ENCODE peak calls at places on chromosomes 2 and 18, in ten cellular contexts. U is lower lobe of right lung, Y is prostate gland, R is WTC11, I is AG10803, D is sigmoid colon, L is GM20000, X is mesothelial cell of epicardium, A is cardiac muscle cell, K is PC-3. G is an unnamed sample.

GRCh38 chr2:140786585-140786984 is 1344.2 kb downstream of the LRP1B start:
- DNase-seq in U (no peak), Y (no peak), R (no peak), I (no peak), D (no peak), L (no peak), X (no peak), A (peak), K (no peak), G (no peak)

GRCh38 chr2:218075975-218076811 is 7.1 kb downstream of the RUFY4 start:
- DNase-seq in U (no peak), Y (no peak), R (peak), I (no peak), D (no peak), L (no peak), X (no peak), A (no peak), K (no peak), G (no peak)

GRCh38 chr2:96103906-96104861 is 12.2 kb downstream of the ADRA2B start:
- DNase-seq in U (peak), Y (no peak), R (peak), I (no peak), D (peak), L (no peak), X (no peak), A (peak), K (no peak), G (no peak)

GRCh38 chr2:112730791-112731190 is 10.0 kb downstream of the NT5DC4 start:
- DNase-seq in U (no peak), Y (no peak), R (no peak), I (no peak), D (no peak), L (no peak), X (no peak), A (no peak), K (no peak), G (no peak)

GRCh38 chr2:226524381-226524843 is 275.2 kb downstream of the IRS1 start:
- DNase-seq in U (no peak), Y (no peak), R (no peak), I (peak), D (no peak), L (no peak), X (no peak), A (no peak), K (no peak), G (no peak)

GRCh38 chr18:4181882-4182568 is 273.1 kb downstream of the DLGAP1 start:
- DNase-seq in U (no peak), Y (no peak), R (peak), I (no peak), D (no peak), L (no peak), X (no peak), A (peak), K (no peak), G (no peak)

GRCh38 chr18:36153203-36153602 is 23.5 kb downstream of the ELP2 start:
- DNase-seq in U (no peak), Y (no peak), R (no peak), I (peak), D (no peak), L (no peak), X (no peak), A (no peak), K (no peak), G (no peak)

GRCh38 chr2:235542728-235543125 is 48.9 kb downstream of the AGAP1 start:
- DNase-seq in U (no peak), Y (peak), R (peak), I (no peak), D (no peak), L (no peak), X (no peak), A (no peak), K (peak), G (no peak)

GRCh38 chr18:14089781-14090180 is 42.5 kb downstream of the ZNF519 start:
- DNase-seq in U (no peak), Y (peak), R (no peak), I (peak), D (no peak), L (no peak), X (no peak), A (no peak), K (peak), G (no peak)

GRCh38 chr18:23200751-23201150 is 65.5 kb downstream of the CABLES1 start:
- DNase-seq in U (no peak), Y (no peak), R (no peak), I (no peak), D (no peak), L (no peak), X (no peak), A (no peak), K (no peak), G (no peak)

GRCh38 chr2:216343221-216343985 is 28.9 kb downstream of the MARCHF4 start:
- DNase-seq in U (no peak), Y (no peak), R (no peak), I (peak), D (no peak), L (no peak), X (no peak), A (no peak), K (no peak), G (no peak)

GRCh38 chr2:36246320-36246990 is 109.1 kb upstream of the CRIM1 start:
- DNase-seq in U (no peak), Y (no peak), R (no peak), I (no peak), D (no peak), L (peak), X (no peak), A (no peak), K (no peak), G (no peak)

GRCh38 chr2:71959494-71959893 is 188.2 kb downstream of the CYP26B1 start:
- DNase-seq in U (no peak), Y (no peak), R (no peak), I (no peak), D (no peak), L (no peak), X (no peak), A (no peak), K (no peak), G (no peak)

GRCh38 chr18:34330308-34330707 is 105.6 kb upstream of the NOL4 start:
- DNase-seq in U (no peak), Y (no peak), R (no peak), I (no peak), D (no peak), L (no peak), X (no peak), A (no peak), K (peak), G (no peak)

GRCh38 chr2:62406573-62407043 is 99.4 kb downstream of the TMEM17 start:
- DNase-seq in U (no peak), Y (no peak), R (no peak), I (no peak), D (no peak), L (no peak), X (no peak), A (no peak), K (no peak), G (no peak)

GRCh38 chr2:3490191-3491158 is 28.9 kb downstream of the ADI1 start:
- DNase-seq in U (peak), Y (no peak), R (no peak), I (no peak), D (peak), L (no peak), X (no peak), A (no peak), K (no peak), G (peak)

GRCh38 chr18:27844416-27844792 is 332.5 kb downstream of the CDH2 start:
- DNase-seq in U (no peak), Y (no peak), R (no peak), I (peak), D (no peak), L (no peak), X (no peak), A (no peak), K (peak), G (no peak)

GRCh38 chr2:166128156-166128505 is 311 bp upstream of the SCN1A start:
- DNase-seq in U (no peak), Y (no peak), R (no peak), I (no peak), D (no peak), L (no peak), X (no peak), A (no peak), K (no peak), G (no peak)

GRCh38 chr2:166126014-166126639 is 1.7 kb downstream of the SCN1A start:
- DNase-seq in U (peak), Y (no peak), R (no peak), I (peak), D (no peak), L (no peak), X (no peak), A (no peak), K (no peak), G (no peak)

GRCh38 chr2:166125557-166125956 is 2.3 kb downstream of the SCN1A start:
- DNase-seq in U (no peak), Y (no peak), R (no peak), I (no peak), D (no peak), L (no peak), X (no peak), A (no peak), K (no peak), G (no peak)

GRCh38 chr2:166127217-166128155 is at the start of gene SCN1A:
- DNase-seq in U (no peak), Y (no peak), R (no peak), I (peak), D (no peak), L (peak), X (no peak), A (peak), K (peak), G (no peak)
- TF ChIP-seq CTCF in U (peak), Y (peak), R (peak), I (peak), D (peak), L (no peak), X (peak), A (peak), K (peak), G (peak)

GRCh38 chr18:29378739-29379138 is 1201.8 kb upstream of the CDH2 start:
- DNase-seq in U (no peak), Y (no peak), R (no peak), I (no peak), D (no peak), L (no peak), X (no peak), A (no peak), K (peak), G (no peak)

GRCh38 chr18:29373000-29373399 is 1196.1 kb upstream of the CDH2 start:
- DNase-seq in U (no peak), Y (no peak), R (no peak), I (no peak), D (no peak), L (no peak), X (no peak), A (no peak), K (no peak), G (no peak)

DNA sequence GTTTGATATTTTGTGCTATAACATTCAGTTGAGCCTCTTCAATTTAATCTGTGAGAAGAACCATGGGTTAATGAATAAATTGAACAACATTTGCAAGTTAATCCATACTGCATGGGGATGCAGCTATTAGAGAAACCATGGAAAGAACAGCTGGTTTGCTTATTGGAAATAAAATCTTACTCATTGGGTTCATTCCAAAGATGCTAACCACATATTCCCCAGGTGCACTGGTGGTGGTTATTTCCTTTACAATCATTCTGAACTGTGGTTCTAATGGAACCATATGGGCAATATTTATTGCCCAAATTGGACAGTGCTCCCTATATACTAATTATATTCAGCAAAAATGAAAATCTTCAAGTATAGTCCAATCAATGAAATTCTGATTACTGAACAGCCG is 1200.4 kb upstream of the CDH2 start:
- DNase-seq in U (no peak), Y (no peak), R (no peak), I (no peak), D (no peak), L (no peak), X (no peak), A (no peak), K (peak), G (no peak)
- TF ChIP-seq CTCF in U (no peak), Y (no peak), R (no peak), I (no peak), D (no peak), L (no peak), X (no peak), A (no peak), K (no peak), G (no peak)

GRCh38 chr2:212193803-212194202 is 344.8 kb downstream of the ERBB4 start:
- DNase-seq in U (no peak), Y (no peak), R (no peak), I (no peak), D (no peak), L (no peak), X (no peak), A (no peak), K (no peak), G (no peak)
- TF ChIP-seq CTCF in U (no peak), Y (no peak), R (no peak), I (no peak), D (no peak), L (no peak), X (no peak), A (no peak), K (no peak), G (no peak)

GRCh38 chr2:144331652-144332355 is 188.1 kb downstream of the ZEB2 start:
- DNase-seq in U (peak), Y (peak), R (peak), I (no peak), D (peak), L (no peak), X (no peak), A (no peak), K (no peak), G (peak)
- TF ChIP-seq CTCF in U (peak), Y (no peak), R (no peak), I (peak), D (peak), L (no peak), X (no peak), A (peak), K (peak), G (peak)

DNA sequence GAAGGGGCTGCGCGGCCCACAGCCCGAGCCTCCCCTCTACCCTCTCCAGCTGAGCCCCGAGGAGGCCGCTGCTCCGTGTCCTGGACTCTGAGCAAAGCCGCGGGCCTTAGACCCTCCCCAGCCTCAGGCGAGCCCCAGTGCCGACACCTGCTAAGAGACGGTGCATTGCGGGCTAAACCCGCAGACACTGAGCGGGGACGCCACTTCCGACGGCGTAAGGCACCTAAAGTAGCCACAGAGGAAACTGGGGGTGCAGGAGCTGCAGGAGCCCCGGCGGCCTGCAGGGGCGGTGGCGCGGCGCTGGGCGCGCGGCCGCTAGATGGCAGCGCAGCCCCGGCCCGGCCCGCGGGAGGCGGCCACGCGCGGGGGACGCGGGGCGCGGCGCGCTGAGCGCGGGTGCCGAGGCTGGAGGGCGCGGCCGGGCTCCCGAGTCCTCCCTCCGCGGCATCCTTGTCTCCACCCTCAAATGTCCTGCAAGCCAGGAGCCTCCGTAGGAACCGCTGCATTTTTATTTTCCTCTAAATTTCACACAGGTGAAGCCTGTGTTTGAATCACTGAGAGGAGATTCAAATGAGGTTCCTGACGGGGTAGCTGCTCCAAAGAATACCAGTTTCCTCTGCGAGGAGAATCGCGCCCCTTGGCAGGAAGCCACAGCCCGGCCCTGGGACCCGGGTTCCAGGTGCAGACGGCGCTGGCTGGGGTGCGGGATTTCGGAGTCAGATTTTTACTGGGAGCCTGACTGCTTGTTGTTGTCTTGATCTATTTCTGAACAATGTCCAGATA is 650.5 kb downstream of the GALR1 start:
- DNase-seq in U (no peak), Y (no peak), R (peak), I (peak), D (no peak), L (peak), X (peak), A (peak), K (peak), G (no peak)
- TF ChIP-seq CTCF in U (peak), Y (peak), R (peak), I (peak), D (peak), L (peak), X (peak), A (peak), K (peak), G (peak)

GRCh38 chr18:11511434-11512095 is 97.8 kb upstream of the SLC35G4 start:
- DNase-seq in U (no peak), Y (no peak), R (no peak), I (no peak), D (no peak), L (peak), X (no peak), A (no peak), K (no peak), G (no peak)

GRCh38 chr18:11514267-11514666 is 95.1 kb upstream of the SLC35G4 start:
- DNase-seq in U (no peak), Y (no peak), R (no peak), I (peak), D (no peak), L (no peak), X (no peak), A (no peak), K (no peak), G (no peak)

GRCh38 chr18:11516988-11517630 is 92.3 kb upstream of the SLC35G4 start:
- DNase-seq in U (no peak), Y (no peak), R (no peak), I (peak), D (no peak), L (no peak), X (no peak), A (no peak), K (no peak), G (no peak)

GRCh38 chr18:11506871-11507270 is 102.5 kb upstream of the SLC35G4 start:
- DNase-seq in U (no peak), Y (no peak), R (no peak), I (no peak), D (no peak), L (no peak), X (no peak), A (no peak), K (no peak), G (no peak)

GRCh38 chr18:11512096-11513030 is 97.0 kb upstream of the SLC35G4 start:
- DNase-seq in U (no peak), Y (no peak), R (no peak), I (peak), D (no peak), L (no peak), X (no peak), A (no peak), K (peak), G (no peak)
- TF ChIP-seq CTCF in U (no peak), Y (no peak), R (no peak), I (peak), D (no peak), L (no peak), X (no peak), A (peak), K (peak), G (peak)

GRCh38 chr2:31079665-31080064 is 58.6 kb downstream of the GALNT14 start:
- DNase-seq in U (no peak), Y (no peak), R (peak), I (no peak), D (no peak), L (no peak), X (no peak), A (peak), K (no peak), G (no peak)
- TF ChIP-seq CTCF in U (no peak), Y (no peak), R (peak), I (no peak), D (no peak), L (no peak), X (no peak), A (no peak), K (peak), G (peak)

DNA sequence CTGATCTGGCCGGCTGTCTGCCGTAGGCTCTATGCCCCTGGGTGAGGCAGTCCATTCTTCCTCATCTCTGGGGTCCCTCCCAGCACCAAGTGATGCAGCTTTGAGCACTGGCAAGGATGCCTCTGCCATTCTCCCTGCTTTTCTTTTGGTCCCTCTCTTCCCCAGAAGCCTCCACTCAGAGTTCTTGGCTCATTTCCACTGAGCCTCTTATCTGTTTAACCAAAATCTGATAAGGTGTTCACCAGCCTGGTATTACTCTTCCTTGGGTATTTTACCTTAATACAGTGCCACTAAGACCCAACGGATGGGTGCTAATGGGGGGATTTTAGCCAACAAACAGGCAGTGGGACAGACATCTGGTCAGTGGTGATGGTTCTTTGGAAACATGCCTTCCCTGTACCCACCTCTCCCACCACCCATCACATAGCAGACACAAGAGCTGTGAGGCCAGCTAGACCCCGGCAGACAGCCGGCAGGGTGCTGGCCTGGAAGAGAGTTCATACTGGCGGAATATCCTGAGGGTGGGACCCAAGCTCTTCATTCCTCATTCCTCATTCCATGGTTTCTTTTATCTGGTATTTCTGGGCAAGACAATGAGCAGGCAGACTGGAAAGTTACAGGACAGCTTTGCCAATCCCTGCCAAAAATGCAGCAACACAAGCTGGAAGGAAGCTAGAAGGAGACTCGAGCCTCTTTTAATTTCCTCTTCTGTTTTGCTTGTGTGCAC is 34.6 kb downstream of the ZBTB7C start:
- DNase-seq in U (no peak), Y (no peak), R (no peak), I (no peak), D (no peak), L (no peak), X (no peak), A (no peak), K (no peak), G (no peak)
- TF ChIP-seq CTCF in U (no peak), Y (no peak), R (no peak), I (no peak), D (no peak), L (no peak), X (no peak), A (no peak), K (no peak), G (no peak)

GRCh38 chr2:224169847-224170246 is 130.8 kb upstream of the SERPINE2 start:
- DNase-seq in U (no peak), Y (no peak), R (no peak), I (no peak), D (no peak), L (no peak), X (no peak), A (no peak), K (no peak), G (peak)

GRCh38 chr2:224162122-224162521 is 123.0 kb upstream of the SERPINE2 start:
- DNase-seq in U (no peak), Y (no peak), R (no peak), I (peak), D (no peak), L (no peak), X (no peak), A (no peak), K (peak), G (no peak)

GRCh38 chr2:224163573-224164307 is 124.7 kb upstream of the SERPINE2 start:
- DNase-seq in U (no peak), Y (no peak), R (no peak), I (peak), D (no peak), L (no peak), X (no peak), A (no peak), K (peak), G (no peak)

GRCh38 chr2:224166661-224167060 is 127.6 kb upstream of the SERPINE2 start:
- DNase-seq in U (no peak), Y (no peak), R (no peak), I (peak), D (no peak), L (no peak), X (no peak), A (no peak), K (no peak), G (no peak)

GRCh38 chr2:224165901-224166319 is 126.8 kb upstream of the SERPINE2 start:
- DNase-seq in U (no peak), Y (no peak), R (no peak), I (peak), D (no peak), L (no peak), X (no peak), A (no peak), K (peak), G (no peak)
- TF ChIP-seq CTCF in U (no peak), Y (no peak), R (no peak), I (no peak), D (no peak), L (no peak), X (no peak), A (no peak), K (no peak), G (no peak)

GRCh38 chr2:45236268-45236667 is 227.0 kb upstream of the SIX2 start:
- DNase-seq in U (no peak), Y (no peak), R (no peak), I (no peak), D (no peak), L (no peak), X (no peak), A (no peak), K (no peak), G (no peak)

GRCh38 chr2:45242161-45242741 is 233.0 kb upstream of the SIX2 start:
- DNase-seq in U (no peak), Y (no peak), R (no peak), I (peak), D (no peak), L (no peak), X (no peak), A (peak), K (no peak), G (no peak)

GRCh38 chr2:45241061-45241561 is 231.9 kb upstream of the SIX2 start:
- DNase-seq in U (no peak), Y (no peak), R (no peak), I (peak), D (no peak), L (no peak), X (no peak), A (no peak), K (peak), G (no peak)

GRCh38 chr2:45237128-45237527 is 227.9 kb upstream of the SIX2 start:
- DNase-seq in U (no peak), Y (no peak), R (no peak), I (no peak), D (no peak), L (no peak), X (no peak), A (no peak), K (no peak), G (no peak)

GRCh38 chr2:45237850-45238542 is 228.7 kb upstream of the SIX2 start:
- DNase-seq in U (no peak), Y (no peak), R (no peak), I (peak), D (no peak), L (no peak), X (no peak), A (no peak), K (peak), G (no peak)
- TF ChIP-seq CTCF in U (no peak), Y (no peak), R (no peak), I (peak), D (no peak), L (no peak), X (no peak), A (peak), K (peak), G (peak)